ENCODE peak calls at places on chromosomes 7 and 10, in five cellular contexts. U, K, V, O and P are unnamed samples.

GRCh38 chr7:38881015-38881414 is 28.0 kb downstream of the VPS41 start:
- DNase-seq in O (no peak), K (no peak), U (peak), V (no peak), P (no peak)

GRCh38 chr10:78445308-78445707 is 411.6 kb downstream of the RPS24 start:
- DNase-seq in U (no peak), K (no peak), V (no peak), O (no peak), P (no peak)

GRCh38 chr7:15424468-15424867 is 137.3 kb downstream of the AGMO start:
- DNase-seq in O (no peak), U (peak), K (no peak), V (no peak), P (no peak)

GRCh38 chr10:102408728-102409603 is 9.6 kb downstream of the PSD start:
- DNase-seq in V (no peak), U (no peak), O (peak), K (peak), P (no peak)

GRCh38 chr7:124723012-124723411 is 42.6 kb downstream of the GPR37 start:
- DNase-seq in V (no peak), U (peak), K (no peak), O (no peak), P (no peak)

GRCh38 chr7:80967536-80968297 is 48.9 kb upstream of the SEMA3C start:
- DNase-seq in O (no peak), V (no peak), U (no peak), K (no peak), P (no peak)

GRCh38 chr10:132269286-132270230 is 38.2 kb downstream of the STK32C start:
- DNase-seq in K (no peak), O (no peak), U (no peak), V (no peak), P (no peak)

GRCh38 chr7:18834574-18835361 is 282.7 kb downstream of the TWIST1 start:
- DNase-seq in K (no peak), O (no peak), V (no peak), U (no peak), P (no peak)

GRCh38 chr7:65477326-65477725 is 103.7 kb downstream of the ZNF92 start:
- DNase-seq in O (no peak), V (no peak), K (no peak), U (peak), P (no peak)

GRCh38 chr10:63665765-63666164 is 144.6 kb downstream of the REEP3 start:
- DNase-seq in O (no peak), K (no peak), U (no peak), V (no peak), P (no peak)

GRCh38 chr10:97928897-97929296 is 79.3 kb downstream of the GOLGA7B start:
- DNase-seq in U (no peak), K (no peak), O (no peak), V (no peak), P (no peak)

GRCh38 chr7:128105228-128106022 is 74.2 kb upstream of the LRRC4 start:
- DNase-seq in O (no peak), V (no peak), U (no peak), K (no peak), P (no peak)

GRCh38 chr10:132497788-132498561 is 39.6 kb upstream of the INPP5A start:
- DNase-seq in U (no peak), K (no peak), O (no peak), V (peak), P (no peak)

GRCh38 chr7:70458195-70458695 is 673.7 kb upstream of the GALNT17 start:
- DNase-seq in O (no peak), U (no peak), K (no peak), V (no peak), P (no peak)

GRCh38 chr7:92982928-92983327 is 134.9 kb downstream of the SAMD9 start:
- DNase-seq in U (no peak), O (no peak), K (no peak), V (no peak), P (no peak)

GRCh38 chr10:127849896-127850295 is 42.8 kb downstream of the CLRN3 start:
- DNase-seq in K (no peak), O (no peak), V (no peak), U (no peak), P (no peak)

GRCh38 chr10:75129537-75129936 is 18.1 kb downstream of the SAMD8 start:
- DNase-seq in O (no peak), U (no peak), V (no peak), K (no peak), P (no peak)

GRCh38 chr7:13262929-13263530 is 575.6 kb downstream of the ARL4A start:
- DNase-seq in U (peak), O (no peak), V (no peak), K (no peak), P (no peak)

GRCh38 chr7:55593515-55594318 is 21.4 kb upstream of the VOPP1 start:
- DNase-seq in V (no peak), K (no peak), U (peak), O (peak), P (no peak)

GRCh38 chr7:22219739-22220493 is 137.0 kb downstream of the RAPGEF5 start:
- DNase-seq in K (no peak), O (no peak), V (no peak), U (no peak), P (no peak)

GRCh38 chr7:39624935-39625694 is 1.7 kb downstream of the RALA start:
- DNase-seq in O (no peak), V (no peak), K (no peak), U (no peak), P (no peak)

GRCh38 chr7:55128693-55129394 is 110.0 kb downstream of the EGFR start:
- DNase-seq in U (peak), K (no peak), O (no peak), V (no peak), P (no peak)

GRCh38 chr10:28592953-28593352 is 60.0 kb downstream of the WAC start:
- DNase-seq in U (peak), O (no peak), K (no peak), V (no peak), P (no peak)

GRCh38 chr10:47030191-47030698 is 119.0 kb downstream of the PTPN20 start:
- DNase-seq in V (peak), O (no peak), K (peak), U (no peak), P (no peak)